ENCODE peak calls at places on chromosomes 7 and 10, in seven cellular contexts. Q is anterior cingulate cortex, R is non-pigmented ciliary epithelial cell, B is progenitor cell of endocrine pancreas, F is mammary epithelial cell, L is neural progenitor cell, V is C1 segment of cervical spinal cord. D is an unnamed sample.

GRCh38 chr10:43387678-43388032 is 16.2 kb downstream of the FXYD4 start:
- DNase-seq in L (no peak), V (no peak), F (no peak), B (no peak), Q (no peak), R (no peak), D (no peak)

GRCh38 chr7:141737118-141737835 is 881 bp upstream of the SSBP1 start:
- DNase-seq in Q (no peak), R (no peak), B (no peak), V (no peak), L (no peak), F (peak), D (no peak)

GRCh38 chr7:132783824-132784223 is 207.6 kb upstream of the PLXNA4 start:
- DNase-seq in L (no peak), F (peak), R (peak), B (no peak), V (no peak), Q (no peak), D (peak)

GRCh38 chr7:79176859-79177477 is 276.5 kb downstream of the MAGI2 start:
- DNase-seq in R (peak), F (peak), L (peak), B (no peak), Q (no peak), V (peak), D (peak)

GRCh38 chr7:101066858-101067227 is 18.4 kb upstream of the TRIM56 start:
- DNase-seq in R (no peak), V (no peak), Q (no peak), B (no peak), F (no peak), L (no peak), D (no peak)

GRCh38 chr10:93461807-93462178 is 20.3 kb downstream of the MYOF start:
- DNase-seq in V (no peak), F (peak), Q (no peak), B (no peak), L (no peak), R (peak), D (peak)

GRCh38 chr7:151286148-151286547 is 37.7 kb upstream of the SMARCD3 start:
- DNase-seq in V (no peak), Q (no peak), F (no peak), L (no peak), R (no peak), B (no peak), D (no peak)

GRCh38 chr7:8443871-8444756 is 10.7 kb downstream of the NXPH1 start:
- DNase-seq in R (no peak), F (no peak), V (no peak), Q (no peak), L (peak), B (no peak), D (no peak)

GRCh38 chr10:121079226-121079625 is 228.1 kb downstream of the WDR11 start:
- DNase-seq in L (no peak), R (no peak), B (no peak), F (no peak), V (no peak), Q (no peak), D (no peak)

GRCh38 chr10:89887830-89888229 is 186.4 kb downstream of the KIF20B start:
- DNase-seq in Q (no peak), F (no peak), V (no peak), R (no peak), L (no peak), B (no peak), D (no peak)

GRCh38 chr7:93178213-93178612 is 30.0 kb upstream of the SAMD9L start:
- DNase-seq in L (no peak), V (no peak), F (no peak), B (no peak), R (no peak), Q (no peak), D (no peak)

GRCh38 chr7:106065560-106066500 is 46.3 kb downstream of the SYPL1 start:
- DNase-seq in B (no peak), R (no peak), V (no peak), Q (no peak), F (peak), L (peak), D (no peak)

GRCh38 chr10:121831777-121832176 is 96.1 kb downstream of the ATE1 start:
- DNase-seq in B (no peak), L (no peak), Q (no peak), R (no peak), V (no peak), F (no peak), D (no peak)

GRCh38 chr7:11294965-11295364 is 321.3 kb downstream of the PHF14 start:
- DNase-seq in B (no peak), F (no peak), Q (no peak), L (no peak), R (no peak), V (no peak), D (no peak)